ENCODE peak calls at places on chromosome 18, in five cellular contexts. F is A549, I is left lung, S is Panc1, X is K562. G is an unnamed sample.
A peak's percentile ranks its signal among the peaks of the same experiment; 100 is the strongest.

GRCh38 chr18:57677289-57678211 is 55.9 kb upstream of the NARS1 start:
- ATAC-seq in X (no peak), I (no peak), S (no peak), F (no peak), G (no peak)

GRCh38 chr18:63592506-63592905 is 5.4 kb downstream of the SERPINB13 start:
- ATAC-seq in S (no peak), I (no peak), F (no peak), X (no peak), G (no peak)

GRCh38 chr18:24176727-24177416 is 38.0 kb downstream of the CABYR start:
- ATAC-seq in S (peak; percentile 69), I (peak; percentile 86), X (peak; percentile 93), F (peak; percentile 86), G (peak; percentile 57)

GRCh38 chr18:79047556-79048244 is 21.5 kb upstream of the ATP9B start:
- ATAC-seq in F (no peak), I (no peak), S (no peak), X (peak; percentile 41), G (no peak)

GRCh38 chr18:43570593-43570992 is 293.3 kb upstream of the SYT4 start:
- ATAC-seq in I (no peak), X (no peak), F (no peak), S (no peak), G (no peak)

GRCh38 chr18:46155652-46156051 is 51.5 kb downstream of the HAUS1 start:
- ATAC-seq in F (peak; percentile 81), I (peak; percentile 58), S (peak; percentile 54), X (no peak), G (no peak)

GRCh38 chr18:5253910-5254309 is 41.6 kb downstream of the ZBTB14 start:
- ATAC-seq in F (no peak), X (no peak), S (no peak), I (no peak), G (no peak)

GRCh38 chr18:7133181-7133580 is 15.6 kb upstream of the LAMA1 start:
- ATAC-seq in I (no peak), S (no peak), F (no peak), X (no peak), G (no peak)

GRCh38 chr18:5395860-5396448 is 100.4 kb upstream of the ZBTB14 start:
- ATAC-seq in I (no peak), S (no peak), X (no peak), F (no peak), G (no peak)

GRCh38 chr18:54217624-54218023 is 6.8 kb downstream of the MBD2 start:
- ATAC-seq in X (no peak), F (no peak), I (no peak), S (no peak), G (no peak)

GRCh38 chr18:49285627-49286026 is 174.8 kb downstream of the DYM start:
- ATAC-seq in F (no peak), X (no peak), S (no peak), I (peak; percentile 41), G (no peak)

GRCh38 chr18:66668706-66669105 is 64.8 kb upstream of the CDH19 start:
- ATAC-seq in I (no peak), X (no peak), S (no peak), F (no peak), G (no peak)

GRCh38 chr18:79712206-79712857 is 32.7 kb downstream of the CTDP1 start:
- ATAC-seq in I (no peak), F (no peak), S (no peak), X (no peak), G (no peak)

GRCh38 chr18:50453732-50454131 is 78.9 kb downstream of the SKA1 start:
- ATAC-seq in X (no peak), F (no peak), I (no peak), S (no peak), G (no peak)

GRCh38 chr18:41530959-41531358 is 424.1 kb upstream of the PIK3C3 start:
- ATAC-seq in X (no peak), F (no peak), I (no peak), S (no peak), G (no peak)

GRCh38 chr18:49471532-49471931 is 11.1 kb upstream of the DYM start:
- ATAC-seq in S (no peak), X (no peak), F (no peak), I (no peak), G (no peak)

GRCh38 chr18:69400253-69400975 is at the start of gene DOK6:
- ATAC-seq in S (no peak), F (peak; percentile 79), I (peak; percentile 80), X (no peak), G (peak; percentile 67)

GRCh38 chr18:80251700-80252099 is 4.4 kb upstream of the PARD6G start:
- ATAC-seq in X (no peak), I (no peak), S (no peak), F (no peak), G (no peak)

GRCh38 chr18:9433616-9434239 is 41.6 kb upstream of the RALBP1 start:
- ATAC-seq in S (no peak), F (no peak), I (no peak), X (peak; percentile 24), G (no peak)

GRCh38 chr18:22169889-22170420 is 566 bp downstream of the GATA6 start:
- ATAC-seq in S (peak; percentile 32), X (peak; percentile 47), I (peak; percentile 2), F (peak; percentile 51), G (peak; percentile 26)

GRCh38 chr18:60543646-60544045 is 171.1 kb upstream of the MC4R start:
- ATAC-seq in S (no peak), X (no peak), F (no peak), I (no peak), G (no peak)

GRCh38 chr18:23438608-23439366 is 14.3 kb upstream of the RIOK3 start:
- ATAC-seq in F (peak; percentile 26), X (peak; percentile 73), I (no peak), S (peak; percentile 14), G (no peak)

GRCh38 chr18:11654736-11655604 is 34.1 kb upstream of the GNAL start:
- ATAC-seq in S (peak; percentile 86), X (peak; percentile 91), I (peak; percentile 83), F (peak; percentile 93), G (peak; percentile 50)

GRCh38 chr18:44871771-44872170 is 191.1 kb downstream of the SETBP1 start:
- ATAC-seq in X (no peak), S (no peak), F (no peak), I (no peak), G (no peak)

GRCh38 chr18:3692113-3692621 is 242.2 kb downstream of the TGIF1 start:
- ATAC-seq in S (no peak), X (no peak), I (peak; percentile 75), F (no peak), G (no peak)

GRCh38 chr18:13653746-13654455 is 72.5 kb downstream of the FAM210A start:
- ATAC-seq in I (no peak), S (no peak), X (peak; percentile 53), F (no peak), G (no peak)

GRCh38 chr18:34595673-34596072 is 114.4 kb upstream of the DTNA start:
- ATAC-seq in I (no peak), X (no peak), S (no peak), F (no peak), G (no peak)

GRCh38 chr18:22546905-22547304 is 129.2 kb upstream of the CTAGE1 start:
- ATAC-seq in I (no peak), F (no peak), X (no peak), S (no peak), G (no peak)

GRCh38 chr18:41113885-41114482 is 841.0 kb upstream of the PIK3C3 start:
- ATAC-seq in I (no peak), S (no peak), F (no peak), X (no peak), G (no peak)

GRCh38 chr18:49859006-49859359 is 45.6 kb upstream of the ACAA2 start:
- ATAC-seq in X (no peak), I (peak; percentile 72), S (peak; percentile 55), F (peak; percentile 47), G (peak; percentile 39)

GRCh38 chr18:32373995-32374394 is 96.7 kb downstream of the GAREM1 start:
- ATAC-seq in S (no peak), I (no peak), F (no peak), X (no peak), G (no peak)

GRCh38 chr18:62432176-62432575 is 90.6 kb upstream of the ZCCHC2 start:
- ATAC-seq in F (no peak), X (no peak), I (no peak), S (no peak), G (no peak)

GRCh38 chr18:31791817-31792579 is 31.3 kb upstream of the SLC25A52 start:
- ATAC-seq in F (no peak), I (peak; percentile 57), S (no peak), X (no peak), G (no peak)

GRCh38 chr18:74314759-74315463 is 728 bp upstream of the C18orf63 start:
- ATAC-seq in F (no peak), I (no peak), S (no peak), X (no peak), G (no peak)

DNA sequence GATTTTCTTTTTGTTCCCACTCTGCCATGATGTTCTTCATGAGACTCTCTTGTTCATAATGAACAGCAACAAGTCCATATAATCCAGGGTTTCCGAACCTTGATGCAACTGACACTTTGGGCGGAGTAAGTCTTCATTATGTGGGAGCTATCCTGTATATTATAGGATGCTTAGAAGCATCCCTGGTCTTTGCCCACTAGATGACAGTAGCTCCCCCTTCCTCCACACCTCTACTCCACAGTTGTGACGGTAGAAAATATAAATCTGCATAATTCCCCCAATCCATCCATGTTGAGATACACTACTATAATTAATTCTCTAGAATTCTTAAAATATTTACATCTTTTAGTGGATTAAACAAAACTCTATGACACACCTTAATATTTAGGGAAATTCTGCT is 482.2 kb upstream of the CELF4 start:
- ATAC-seq in F (no peak), S (no peak), X (no peak), I (no peak), G (no peak)
- TF ChIP-seq CTCF in F (no peak), S (no peak), X (no peak), I (no peak), G (no peak)

GRCh38 chr18:48038636-48039035 is 108.2 kb upstream of the SMAD2 start:
- ATAC-seq in F (no peak), S (no peak), I (no peak), X (no peak), G (no peak)
- H3K4me1 ChIP-seq in F (no peaks in the 10 kb centered on the region), S (no peaks in the 10 kb centered on the region), I (no peaks in the 10 kb centered on the region), X (no peaks in the 10 kb centered on the region), G (no peaks in the 10 kb centered on the region)

GRCh38 chr18:55458456-55459238 is 129.3 kb downstream of the TCF4 start:
- ATAC-seq in F (no peak), X (peak; percentile 81), S (no peak), I (no peak), G (no peak)
- H3K27ac ChIP-seq in F (no peak overlapping the region), X (peak overlapping the region; percentile 59), S (no peak overlapping the region), I (no peak overlapping the region), G (no peak overlapping the region)

GRCh38 chr18:52992041-52992440 is 652.0 kb downstream of the DCC start:
- ATAC-seq in F (peak; percentile 34), X (no peak), I (peak; percentile 18), S (no peak), G (no peak)
- TF ChIP-seq CTCF in F (no peak), X (no peak), I (no peak), S (peak; percentile 13), G (no peak)